ENCODE peak calls at places on chromosome 15, in nine cellular contexts. T, R, U, J, K, E, A, D and N are unnamed samples.

GRCh38 chr15:101056366-101057334 is 137.5 kb downstream of the LRRK1 start:
- DNase-seq in D (no peak), T (no peak), K (no peak), R (no peak), A (no peak), J (no peak), E (no peak), U (no peak), N (no peak)

GRCh38 chr15:83514584-83514983 is 67.4 kb downstream of the SH3GL3 start:
- DNase-seq in U (no peak), E (no peak), A (no peak), T (no peak), R (no peak), J (no peak), D (no peak), K (no peak), N (no peak)

GRCh38 chr15:49826640-49827281 is 205.9 kb downstream of the DTWD1 start:
- DNase-seq in A (no peak), U (no peak), E (no peak), K (no peak), T (no peak), D (no peak), R (no peak), J (no peak), N (no peak)

GRCh38 chr15:37136666-37137065 is 36.3 kb upstream of the MEIS2 start:
- DNase-seq in E (no peak), U (no peak), K (no peak), A (no peak), R (no peak), D (no peak), J (no peak), T (no peak), N (no peak)

GRCh38 chr15:51602484-51602883 is 20.1 kb downstream of the DMXL2 start:
- DNase-seq in D (no peak), U (no peak), A (no peak), J (no peak), E (no peak), K (no peak), T (no peak), R (no peak), N (no peak)

GRCh38 chr15:77032647-77033416 is 37.9 kb downstream of the PSTPIP1 start:
- DNase-seq in J (peak), U (no peak), E (no peak), K (no peak), T (no peak), A (no peak), D (no peak), R (peak), N (no peak)

GRCh38 chr15:38197553-38197952 is 55.1 kb upstream of the SPRED1 start:
- DNase-seq in E (no peak), R (no peak), T (no peak), J (no peak), U (no peak), D (no peak), A (no peak), K (no peak), N (no peak)

GRCh38 chr15:72278737-72279136 is 6.4 kb upstream of the PARP6 start:
- DNase-seq in D (no peak), K (no peak), T (no peak), U (no peak), J (no peak), A (no peak), R (no peak), E (no peak), N (no peak)